ENCODE peak calls at places on chromosomes 6 and 20, in five cellular contexts. One of them, this sample, is unnamed.

GRCh38 chr6:116682334-116682712 is 1.3 kb downstream of the KPNA5 start:
- DNase-seq in posterior cingulate gyrus: no peak
- DNase-seq in stimulated activated CD4-positive, alpha-beta T cell treated with anti-CD3 and anti-CD28 coated beads, Interleukin-1b, Interleukin-23, amount 100 ng/mL, for 24 hours: no peak
- DNase-seq in astrocyte of the cerebellum: peak
- DNase-seq in foreskin fibroblast: peak
- DNase-seq in this sample: no peak

GRCh38 chr6:4133941-4134838 is 1.2 kb downstream of the ECI2 start:
- DNase-seq in posterior cingulate gyrus: no peak
- DNase-seq in stimulated activated CD4-positive, alpha-beta T cell treated with anti-CD3 and anti-CD28 coated beads, Interleukin-1b, Interleukin-23, amount 100 ng/mL, for 24 hours: no peak
- DNase-seq in astrocyte of the cerebellum: no peak
- DNase-seq in foreskin fibroblast: peak
- DNase-seq in this sample: peak

GRCh38 chr6:24766685-24767462 is 7.9 kb upstream of the GMNN start:
- DNase-seq in posterior cingulate gyrus: no peak
- DNase-seq in stimulated activated CD4-positive, alpha-beta T cell treated with anti-CD3 and anti-CD28 coated beads, Interleukin-1b, Interleukin-23, amount 100 ng/mL, for 24 hours: no peak
- DNase-seq in astrocyte of the cerebellum: peak
- DNase-seq in foreskin fibroblast: peak
- DNase-seq in this sample: no peak

GRCh38 chr6:20906938-20907337 is 372.7 kb downstream of the CDKAL1 start:
- DNase-seq in posterior cingulate gyrus: no peak
- DNase-seq in stimulated activated CD4-positive, alpha-beta T cell treated with anti-CD3 and anti-CD28 coated beads, Interleukin-1b, Interleukin-23, amount 100 ng/mL, for 24 hours: no peak
- DNase-seq in astrocyte of the cerebellum: peak
- DNase-seq in foreskin fibroblast: peak
- DNase-seq in this sample: no peak

GRCh38 chr6:100880149-100880900 is 804 bp downstream of the ASCC3 start:
- DNase-seq in posterior cingulate gyrus: no peak
- DNase-seq in stimulated activated CD4-positive, alpha-beta T cell treated with anti-CD3 and anti-CD28 coated beads, Interleukin-1b, Interleukin-23, amount 100 ng/mL, for 24 hours: no peak
- DNase-seq in astrocyte of the cerebellum: no peak
- DNase-seq in foreskin fibroblast: peak
- DNase-seq in this sample: no peak

GRCh38 chr6:25138024-25138696 is 141.0 kb upstream of the CARMIL1 start:
- DNase-seq in posterior cingulate gyrus: peak
- DNase-seq in stimulated activated CD4-positive, alpha-beta T cell treated with anti-CD3 and anti-CD28 coated beads, Interleukin-1b, Interleukin-23, amount 100 ng/mL, for 24 hours: peak
- DNase-seq in astrocyte of the cerebellum: no peak
- DNase-seq in foreskin fibroblast: peak
- DNase-seq in this sample: no peak

GRCh38 chr6:39929733-39930461 is 4.4 kb downstream of the MOCS1 start:
- DNase-seq in posterior cingulate gyrus: no peak
- DNase-seq in stimulated activated CD4-positive, alpha-beta T cell treated with anti-CD3 and anti-CD28 coated beads, Interleukin-1b, Interleukin-23, amount 100 ng/mL, for 24 hours: no peak
- DNase-seq in astrocyte of the cerebellum: no peak
- DNase-seq in foreskin fibroblast: peak
- DNase-seq in this sample: no peak

GRCh38 chr20:6178537-6178936 is 55.7 kb upstream of the FERMT1 start:
- DNase-seq in posterior cingulate gyrus: no peak
- DNase-seq in stimulated activated CD4-positive, alpha-beta T cell treated with anti-CD3 and anti-CD28 coated beads, Interleukin-1b, Interleukin-23, amount 100 ng/mL, for 24 hours: no peak
- DNase-seq in astrocyte of the cerebellum: peak
- DNase-seq in foreskin fibroblast: peak
- DNase-seq in this sample: no peak

GRCh38 chr6:38404900-38405556 is 234.7 kb downstream of the BTBD9 start:
- DNase-seq in posterior cingulate gyrus: no peak
- DNase-seq in stimulated activated CD4-positive, alpha-beta T cell treated with anti-CD3 and anti-CD28 coated beads, Interleukin-1b, Interleukin-23, amount 100 ng/mL, for 24 hours: no peak
- DNase-seq in astrocyte of the cerebellum: no peak
- DNase-seq in foreskin fibroblast: peak
- DNase-seq in this sample: no peak

GRCh38 chr6:16700202-16700997 is 60.9 kb downstream of the ATXN1 start:
- DNase-seq in posterior cingulate gyrus: peak
- DNase-seq in stimulated activated CD4-positive, alpha-beta T cell treated with anti-CD3 and anti-CD28 coated beads, Interleukin-1b, Interleukin-23, amount 100 ng/mL, for 24 hours: no peak
- DNase-seq in astrocyte of the cerebellum: no peak
- DNase-seq in foreskin fibroblast: peak
- DNase-seq in this sample: peak

GRCh38 chr20:19849341-19850189 is 91.5 kb downstream of the RIN2 start:
- DNase-seq in posterior cingulate gyrus: peak
- DNase-seq in stimulated activated CD4-positive, alpha-beta T cell treated with anti-CD3 and anti-CD28 coated beads, Interleukin-1b, Interleukin-23, amount 100 ng/mL, for 24 hours: no peak
- DNase-seq in astrocyte of the cerebellum: no peak
- DNase-seq in foreskin fibroblast: no peak
- DNase-seq in this sample: no peak

GRCh38 chr6:67679566-67680296 is 955.4 kb upstream of the ADGRB3 start:
- DNase-seq in posterior cingulate gyrus: no peak
- DNase-seq in stimulated activated CD4-positive, alpha-beta T cell treated with anti-CD3 and anti-CD28 coated beads, Interleukin-1b, Interleukin-23, amount 100 ng/mL, for 24 hours: no peak
- DNase-seq in astrocyte of the cerebellum: peak
- DNase-seq in foreskin fibroblast: peak
- DNase-seq in this sample: no peak

GRCh38 chr6:145723646-145724045 is 11.7 kb downstream of the EPM2A start:
- DNase-seq in posterior cingulate gyrus: no peak
- DNase-seq in stimulated activated CD4-positive, alpha-beta T cell treated with anti-CD3 and anti-CD28 coated beads, Interleukin-1b, Interleukin-23, amount 100 ng/mL, for 24 hours: no peak
- DNase-seq in astrocyte of the cerebellum: no peak
- DNase-seq in foreskin fibroblast: no peak
- DNase-seq in this sample: no peak

GRCh38 chr6:47308223-47308567 is 1.5 kb downstream of the TNFRSF21 start:
- DNase-seq in posterior cingulate gyrus: no peak
- DNase-seq in stimulated activated CD4-positive, alpha-beta T cell treated with anti-CD3 and anti-CD28 coated beads, Interleukin-1b, Interleukin-23, amount 100 ng/mL, for 24 hours: no peak
- DNase-seq in astrocyte of the cerebellum: no peak
- DNase-seq in foreskin fibroblast: peak
- DNase-seq in this sample: no peak

GRCh38 chr6:141041596-141042087 is 1091.1 kb upstream of the GJE1 start:
- DNase-seq in posterior cingulate gyrus: peak
- DNase-seq in stimulated activated CD4-positive, alpha-beta T cell treated with anti-CD3 and anti-CD28 coated beads, Interleukin-1b, Interleukin-23, amount 100 ng/mL, for 24 hours: no peak
- DNase-seq in astrocyte of the cerebellum: no peak
- DNase-seq in foreskin fibroblast: no peak
- DNase-seq in this sample: no peak

GRCh38 chr6:56649053-56649769 is 6.5 kb upstream of the DST start:
- DNase-seq in posterior cingulate gyrus: no peak
- DNase-seq in stimulated activated CD4-positive, alpha-beta T cell treated with anti-CD3 and anti-CD28 coated beads, Interleukin-1b, Interleukin-23, amount 100 ng/mL, for 24 hours: no peak
- DNase-seq in astrocyte of the cerebellum: no peak
- DNase-seq in foreskin fibroblast: no peak
- DNase-seq in this sample: no peak

GRCh38 chr6:139418426-139419132 is 44.1 kb upstream of the CITED2 start:
- DNase-seq in posterior cingulate gyrus: no peak
- DNase-seq in stimulated activated CD4-positive, alpha-beta T cell treated with anti-CD3 and anti-CD28 coated beads, Interleukin-1b, Interleukin-23, amount 100 ng/mL, for 24 hours: no peak
- DNase-seq in astrocyte of the cerebellum: no peak
- DNase-seq in foreskin fibroblast: no peak
- DNase-seq in this sample: no peak

GRCh38 chr6:33620584-33621395 is at the start of gene ITPR3:
- DNase-seq in posterior cingulate gyrus: no peak
- DNase-seq in stimulated activated CD4-positive, alpha-beta T cell treated with anti-CD3 and anti-CD28 coated beads, Interleukin-1b, Interleukin-23, amount 100 ng/mL, for 24 hours: peak
- DNase-seq in astrocyte of the cerebellum: peak
- DNase-seq in foreskin fibroblast: peak
- DNase-seq in this sample: no peak

GRCh38 chr6:75830959-75831885 is 82.2 kb downstream of the MYO6 start:
- DNase-seq in posterior cingulate gyrus: no peak
- DNase-seq in stimulated activated CD4-positive, alpha-beta T cell treated with anti-CD3 and anti-CD28 coated beads, Interleukin-1b, Interleukin-23, amount 100 ng/mL, for 24 hours: no peak
- DNase-seq in astrocyte of the cerebellum: no peak
- DNase-seq in foreskin fibroblast: peak
- DNase-seq in this sample: no peak

GRCh38 chr6:147676468-147676867 is 168.0 kb downstream of the SAMD5 start:
- DNase-seq in posterior cingulate gyrus: no peak
- DNase-seq in stimulated activated CD4-positive, alpha-beta T cell treated with anti-CD3 and anti-CD28 coated beads, Interleukin-1b, Interleukin-23, amount 100 ng/mL, for 24 hours: no peak
- DNase-seq in astrocyte of the cerebellum: no peak
- DNase-seq in foreskin fibroblast: peak
- DNase-seq in this sample: no peak

This sample was measured in WTC11.